ENCODE peak calls at places on chromosomes 1 and 21, in four cellular contexts. Q is ovary, R is stomach, V is small intestine. T is an unnamed sample.

GRCh38 chr21:36035381-36035791 is 24.9 kb downstream of the SETD4 start:
- DNase-seq in Q (no peak), R (peak), V (peak), T (no peak)

GRCh38 chr1:229342902-229343587 is at the start of gene CCSAP:
- DNase-seq in Q (peak), R (peak), V (peak), T (peak)

GRCh38 chr1:97202481-97202880 is 480.9 kb downstream of the PTBP2 start:
- DNase-seq in Q (no peak), R (no peak), V (no peak), T (no peak)

GRCh38 chr1:231420299-231420958 is 1.7 kb downstream of the EGLN1 start:
- DNase-seq in Q (no peak), R (no peak), V (no peak), T (peak)

GRCh38 chr1:101728029-101728428 is 268.7 kb downstream of the OLFM3 start:
- DNase-seq in Q (no peak), R (no peak), V (no peak), T (no peak)

GRCh38 chr1:242147096-242147976 is 148.4 kb upstream of the MAP1LC3C start:
- DNase-seq in Q (no peak), R (no peak), V (no peak), T (no peak)

GRCh38 chr1:6275826-6276764 is 15.2 kb upstream of the GPR153 start:
- DNase-seq in Q (peak), R (no peak), V (no peak), T (peak)

GRCh38 chr1:210394281-210394798 is 65.6 kb downstream of the HHAT start:
- DNase-seq in Q (no peak), R (no peak), V (peak), T (no peak)

GRCh38 chr1:201686709-201687455 is 142.1 kb upstream of the IPO9 start:
- DNase-seq in Q (no peak), R (no peak), V (peak), T (no peak)

GRCh38 chr1:21734526-21734925 is 48.4 kb downstream of the USP48 start:
- DNase-seq in Q (no peak), R (no peak), V (no peak), T (peak)

DNA sequence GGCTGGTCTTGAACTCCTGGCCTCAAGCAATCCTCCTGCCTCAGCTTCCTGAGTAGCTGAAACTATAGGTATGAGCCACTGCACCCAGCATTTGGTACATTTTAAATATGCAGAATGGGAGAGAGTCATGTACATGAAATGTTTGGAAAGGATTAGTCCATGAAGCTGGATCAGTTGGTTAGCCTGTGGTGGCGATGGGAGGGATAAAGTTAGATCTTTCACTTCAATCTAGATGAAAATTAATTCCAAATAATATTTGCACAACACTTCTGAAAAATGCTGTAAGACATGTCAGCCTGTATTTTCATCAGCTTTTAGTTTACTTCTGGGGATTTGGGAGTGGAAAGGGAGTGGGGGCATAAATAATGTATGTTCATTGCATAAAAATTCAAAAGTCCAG is 188.9 kb downstream of the HUNK start:
- DNase-seq in Q (no peak), R (no peak), V (no peak), T (no peak)
- H3K4me3 ChIP-seq in Q (no peak), R (no peak), V (no peak), T (no peak)

GRCh38 chr1:115975569-115976061 is 698 bp upstream of the SLC22A15 start:
- DNase-seq in Q (no peak), R (no peak), V (no peak), T (no peak)

GRCh38 chr1:115978292-115978941 is 2.1 kb downstream of the SLC22A15 start:
- DNase-seq in Q (no peak), R (no peak), V (no peak), T (no peak)

GRCh38 chr1:115977481-115978258 is 1.4 kb downstream of the SLC22A15 start:
- DNase-seq in Q (no peak), R (no peak), V (no peak), T (peak)

GRCh38 chr1:115976062-115976899 is at the start of gene SLC22A15:
- DNase-seq in Q (peak), R (peak), V (peak), T (peak)

DNA sequence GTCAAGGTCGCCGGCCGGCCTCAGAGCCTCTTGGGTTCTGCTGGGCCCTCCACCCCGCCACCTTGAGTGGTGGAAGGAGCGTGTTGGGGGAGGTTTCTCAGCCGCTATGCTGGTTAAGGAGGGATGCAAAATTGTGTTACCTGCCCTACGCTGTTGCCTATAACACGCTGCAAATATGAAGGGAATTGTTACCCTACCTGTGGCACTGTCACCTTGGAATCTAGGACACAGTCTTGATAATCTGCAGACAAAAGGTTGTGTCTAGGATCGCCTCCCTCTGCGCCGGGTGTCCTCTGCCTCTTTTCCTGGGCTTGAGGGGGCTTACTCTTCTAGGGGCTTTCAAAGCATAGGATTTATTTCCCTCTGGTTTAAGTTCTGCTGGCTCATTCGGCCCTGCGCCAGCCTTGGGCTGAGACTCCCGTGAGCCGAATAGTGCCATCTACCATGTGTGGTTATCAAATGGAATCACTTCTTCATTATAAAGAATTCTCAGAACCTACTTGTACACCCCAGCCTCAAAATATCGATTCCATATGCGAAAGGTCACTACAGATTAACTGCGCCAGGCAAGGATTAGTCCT is 677 bp downstream of the SLC22A15 start:
- DNase-seq in Q (no peak), R (no peak), V (no peak), T (no peak)
- H3K4me3 ChIP-seq in Q (peak), R (peak), V (peak), T (peak)

DNA sequence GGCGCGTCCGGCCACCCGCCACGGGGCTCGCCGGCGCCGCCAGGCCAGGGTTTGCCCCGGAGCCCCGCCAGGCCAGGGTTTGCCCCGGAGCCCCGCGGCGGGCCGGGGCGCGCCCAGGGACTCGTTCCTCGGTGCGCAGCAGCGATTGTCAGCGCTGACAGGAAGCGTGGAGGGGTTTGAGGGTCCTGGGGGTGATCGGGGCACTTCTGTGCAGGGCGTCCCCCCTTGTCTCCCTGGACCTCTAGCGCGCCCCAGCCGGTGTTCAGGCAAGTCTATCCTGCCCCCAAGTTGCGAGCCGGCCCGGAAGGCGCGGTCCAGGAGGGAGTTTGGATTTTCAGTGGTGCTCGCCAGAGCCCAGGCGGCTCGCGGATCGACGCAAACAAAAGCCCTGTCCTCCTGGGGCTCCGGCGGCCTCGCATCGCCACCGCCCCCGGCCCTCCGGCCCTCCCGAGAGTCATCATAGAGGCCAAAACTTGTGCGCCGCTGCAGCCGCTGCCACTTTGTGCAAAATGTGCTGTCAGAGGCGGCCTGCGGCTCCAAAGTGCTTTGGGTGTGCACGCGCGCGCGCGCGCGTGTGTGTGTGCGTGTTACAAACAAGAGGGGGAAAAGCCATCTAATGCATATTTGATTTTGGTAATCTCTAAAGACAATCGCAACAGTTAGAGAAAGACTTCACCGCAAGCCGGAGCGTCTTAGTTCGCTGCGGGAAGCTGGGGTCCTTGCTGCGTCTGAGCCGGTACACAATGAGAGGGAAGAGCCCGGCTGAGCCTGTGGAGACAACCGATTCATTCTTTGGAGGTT is 1.0 kb downstream of the ROR1 start:
- DNase-seq in Q (peak), R (peak), V (peak), T (peak)
- H3K4me3 ChIP-seq in Q (peak), R (peak), V (peak), T (peak)

GRCh38 chr1:8015809-8016165 is 10.3 kb downstream of the ERRFI1 start:
- DNase-seq in Q (no peak), R (no peak), V (no peak), T (peak)

GRCh38 chr1:8019229-8019620 is 6.9 kb downstream of the ERRFI1 start:
- DNase-seq in Q (no peak), R (no peak), V (no peak), T (no peak)

GRCh38 chr1:8016244-8017241 is 9.6 kb downstream of the ERRFI1 start:
- DNase-seq in Q (no peak), R (no peak), V (no peak), T (no peak)

GRCh38 chr1:8018492-8019228 is 7.4 kb downstream of the ERRFI1 start:
- DNase-seq in Q (no peak), R (no peak), V (no peak), T (no peak)

GRCh38 chr1:8017495-8018310 is 8.4 kb downstream of the ERRFI1 start:
- DNase-seq in Q (no peak), R (no peak), V (no peak), T (no peak)
- H3K4me3 ChIP-seq in Q (no peak), R (no peak), V (no peak), T (no peak)

GRCh38 chr21:44349416-44349846 is 4.0 kb upstream of the TRPM2 start:
- DNase-seq in Q (no peak), R (no peak), V (no peak), T (no peak)
- H3K4me3 ChIP-seq in Q (no peak), R (peak), V (no peak), T (no peak)

GRCh38 chr1:11253226-11253625 is 9.1 kb downstream of the MTOR start:
- DNase-seq in Q (no peak), R (no peak), V (no peak), T (no peak)

GRCh38 chr1:11256299-11256698 is 6.1 kb downstream of the MTOR start:
- DNase-seq in Q (no peak), R (no peak), V (no peak), T (no peak)
- H3K4me3 ChIP-seq in Q (no peak), R (no peak), V (no peak), T (no peak)